ENCODE peak calls at places on chromosomes 1 and 21, in five cellular contexts. One of them, this sample, is unnamed.

GRCh38 chr21:45013271-45013841 is 61.0 kb upstream of the ADARB1 start:
- DNase-seq in H1: no peak
- DNase-seq in H9: peak
- DNase-seq in trophoblast cell: no peak
- DNase-seq in mesendoderm: peak
- DNase-seq in this sample: no peak

GRCh38 chr1:147515046-147515869 is 26.0 kb upstream of the BCL9 start:
- DNase-seq in H9: peak
- DNase-seq in trophoblast cell: peak
- DNase-seq in mesendoderm: peak
- DNase-seq in H1: no peak
- DNase-seq in this sample: peak

GRCh38 chr21:35927262-35927661 is 133.1 kb downstream of the SETD4 start:
- DNase-seq in mesendoderm: no peak
- DNase-seq in H9: no peak
- DNase-seq in H1: no peak
- DNase-seq in trophoblast cell: no peak
- DNase-seq in this sample: no peak

GRCh38 chr21:28699591-28700259 is 293.0 kb downstream of the LTN1 start:
- DNase-seq in mesendoderm: no peak
- DNase-seq in H9: no peak
- DNase-seq in H1: no peak
- DNase-seq in trophoblast cell: no peak
- DNase-seq in this sample: no peak

GRCh38 chr21:16535100-16535418 is 805.3 kb downstream of the USP25 start:
- DNase-seq in trophoblast cell: no peak
- DNase-seq in mesendoderm: no peak
- DNase-seq in H1: no peak
- DNase-seq in H9: no peak
- DNase-seq in this sample: peak

GRCh38 chr21:15132781-15133180 is 68.0 kb upstream of the NRIP1 start:
- DNase-seq in mesendoderm: no peak
- DNase-seq in trophoblast cell: peak
- DNase-seq in H9: no peak
- DNase-seq in H1: no peak
- DNase-seq in this sample: no peak

GRCh38 chr21:33855190-33855589 is 60.4 kb downstream of the ATP5PO start:
- DNase-seq in H9: peak
- DNase-seq in mesendoderm: peak
- DNase-seq in trophoblast cell: no peak
- DNase-seq in H1: no peak
- DNase-seq in this sample: no peak

GRCh38 chr1:220344745-220345144 is 72.5 kb upstream of the RAB3GAP2 start:
- DNase-seq in H1: no peak
- DNase-seq in H9: no peak
- DNase-seq in mesendoderm: no peak
- DNase-seq in trophoblast cell: no peak
- DNase-seq in this sample: no peak

GRCh38 chr21:14300074-14300473 is 82.9 kb downstream of the HSPA13 start:
- DNase-seq in H9: no peak
- DNase-seq in H1: no peak
- DNase-seq in mesendoderm: no peak
- DNase-seq in trophoblast cell: no peak
- DNase-seq in this sample: no peak

GRCh38 chr1:23613191-23614126 is 54.2 kb upstream of the ID3 start:
- DNase-seq in mesendoderm: no peak
- DNase-seq in trophoblast cell: no peak
- DNase-seq in H9: no peak
- DNase-seq in H1: no peak
- DNase-seq in this sample: no peak

GRCh38 chr1:28235746-28236655 is at the start of gene ATP5IF1:
- DNase-seq in mesendoderm: peak
- DNase-seq in H9: peak
- DNase-seq in trophoblast cell: peak
- DNase-seq in H1: peak
- DNase-seq in this sample: peak

DNA sequence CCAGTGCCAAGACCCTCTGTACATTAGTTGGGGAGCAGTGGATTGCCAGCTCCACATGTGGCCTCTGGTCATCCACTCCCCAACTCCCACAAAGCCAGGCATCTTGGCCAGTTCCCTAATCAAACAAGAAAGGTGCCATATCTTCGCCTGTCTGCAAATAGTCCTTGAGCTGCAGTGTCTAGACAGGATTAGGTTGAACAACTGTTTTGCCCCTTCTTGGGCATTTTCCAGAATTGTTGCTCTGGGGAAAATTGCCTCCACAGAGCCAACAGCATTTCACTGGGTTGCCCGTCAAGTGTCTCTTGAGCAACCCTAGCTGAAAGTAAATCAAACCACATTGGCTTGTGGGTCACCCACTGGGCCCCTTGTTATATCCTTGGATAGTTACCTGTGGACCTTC is 109.3 kb downstream of the GDAP2 start:
- DNase-seq in mesendoderm: no peak
- DNase-seq in H1: no peak
- DNase-seq in trophoblast cell: no peak
- DNase-seq in H9: no peak
- DNase-seq in this sample: no peak
- H2BK120ac ChIP-seq in mesendoderm: no peak
- H2BK120ac ChIP-seq in H1: no peak
- H2BK120ac ChIP-seq in trophoblast cell: no peak
- H2BK120ac ChIP-seq in H9: no peak
- H2BK120ac ChIP-seq in this sample: peak

DNA sequence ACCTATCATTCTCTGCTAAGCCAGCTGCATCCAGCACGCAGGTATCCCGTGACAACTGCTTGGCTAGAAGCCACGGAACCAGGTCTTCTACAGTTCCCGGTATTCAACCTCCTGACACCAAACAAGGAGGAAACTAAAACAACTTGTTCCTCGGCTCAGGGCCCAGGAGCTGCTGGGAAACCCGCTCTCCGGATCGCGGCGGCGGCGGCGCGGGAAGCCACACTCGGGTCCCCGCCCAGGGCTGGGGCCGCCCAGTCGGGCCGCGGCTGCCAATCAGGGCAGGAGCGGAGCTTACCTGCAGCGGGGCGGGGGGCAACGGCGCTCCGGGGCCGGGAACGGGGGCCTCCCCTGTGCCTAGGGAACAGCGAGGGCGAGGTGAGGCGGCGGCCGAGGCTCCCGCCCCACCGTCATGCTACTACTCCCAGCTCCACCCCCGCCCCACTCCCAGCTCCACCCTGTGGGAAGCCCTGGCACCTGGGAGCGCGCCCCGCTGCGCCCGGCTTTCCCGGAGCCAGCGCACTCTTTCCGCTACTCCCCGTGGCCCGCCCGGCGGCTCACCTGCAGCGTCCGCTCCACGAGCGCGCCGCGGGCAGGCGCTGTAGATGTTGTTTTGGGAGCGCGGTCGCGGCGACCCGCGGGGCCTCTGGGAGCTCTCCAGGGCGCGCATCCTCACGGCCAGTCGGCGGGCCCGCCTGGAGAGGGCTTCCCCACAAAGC is 12.1 kb downstream of the IL24 start:
- DNase-seq in H9: peak
- DNase-seq in H1: no peak
- DNase-seq in mesendoderm: peak
- DNase-seq in trophoblast cell: peak
- DNase-seq in this sample: no peak
- H2BK120ac ChIP-seq in H9: no peak
- H2BK120ac ChIP-seq in H1: no peak
- H2BK120ac ChIP-seq in mesendoderm: no peak
- H2BK120ac ChIP-seq in trophoblast cell: no peak
- H2BK120ac ChIP-seq in this sample: peak

GRCh38 chr1:59025201-59025600 is 241.4 kb upstream of the JUN start:
- DNase-seq in mesendoderm: no peak
- DNase-seq in H1: no peak
- DNase-seq in H9: no peak
- DNase-seq in trophoblast cell: no peak
- DNase-seq in this sample: peak
- H2BK120ac ChIP-seq in mesendoderm: no peak
- H2BK120ac ChIP-seq in H1: no peak
- H2BK120ac ChIP-seq in H9: no peak
- H2BK120ac ChIP-seq in trophoblast cell: no peak
- H2BK120ac ChIP-seq in this sample: peak

DNA sequence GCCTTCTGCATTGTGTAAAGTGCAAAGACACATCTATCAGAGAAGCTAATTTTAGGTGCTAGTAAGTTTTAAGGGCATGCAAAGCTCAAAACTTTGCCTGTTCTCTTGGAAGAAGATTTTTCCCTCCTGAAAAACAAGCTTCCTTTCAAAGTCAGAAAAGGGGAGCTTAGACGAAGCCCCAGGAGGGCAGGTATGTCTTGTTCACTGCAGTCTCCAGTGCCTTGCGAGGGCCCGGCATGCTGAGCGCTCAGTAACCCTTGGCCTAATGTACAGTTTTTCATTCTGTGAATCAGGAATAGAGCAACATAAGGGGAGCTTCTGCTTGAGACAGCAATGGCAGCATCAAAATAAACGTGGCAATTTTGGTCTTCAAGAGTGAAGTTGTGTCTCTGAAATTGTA is 35.0 kb downstream of the GALNT2 start:
- DNase-seq in H9: no peak
- DNase-seq in mesendoderm: no peak
- DNase-seq in trophoblast cell: no peak
- DNase-seq in H1: no peak
- DNase-seq in this sample: no peak
- H2BK120ac ChIP-seq in H9: no peak
- H2BK120ac ChIP-seq in mesendoderm: no peak
- H2BK120ac ChIP-seq in trophoblast cell: no peak
- H2BK120ac ChIP-seq in H1: no peak
- H2BK120ac ChIP-seq in this sample: no peak

GRCh38 chr1:226355016-226355415 is 46.1 kb upstream of the LIN9 start:
- DNase-seq in H1: no peak
- DNase-seq in H9: no peak
- DNase-seq in trophoblast cell: no peak
- DNase-seq in mesendoderm: no peak
- DNase-seq in this sample: no peak
- H2BK120ac ChIP-seq in H1: no peak
- H2BK120ac ChIP-seq in H9: no peak
- H2BK120ac ChIP-seq in trophoblast cell: no peak
- H2BK120ac ChIP-seq in mesendoderm: no peak
- H2BK120ac ChIP-seq in this sample: no peak

GRCh38 chr1:185853739-185854138 is 119.5 kb downstream of the HMCN1 start:
- DNase-seq in H9: no peak
- DNase-seq in mesendoderm: no peak
- DNase-seq in H1: no peak
- DNase-seq in trophoblast cell: peak
- DNase-seq in this sample: peak
- H2BK120ac ChIP-seq in H9: no peak
- H2BK120ac ChIP-seq in mesendoderm: no peak
- H2BK120ac ChIP-seq in H1: no peak
- H2BK120ac ChIP-seq in trophoblast cell: no peak
- H2BK120ac ChIP-seq in this sample: peak

DNA sequence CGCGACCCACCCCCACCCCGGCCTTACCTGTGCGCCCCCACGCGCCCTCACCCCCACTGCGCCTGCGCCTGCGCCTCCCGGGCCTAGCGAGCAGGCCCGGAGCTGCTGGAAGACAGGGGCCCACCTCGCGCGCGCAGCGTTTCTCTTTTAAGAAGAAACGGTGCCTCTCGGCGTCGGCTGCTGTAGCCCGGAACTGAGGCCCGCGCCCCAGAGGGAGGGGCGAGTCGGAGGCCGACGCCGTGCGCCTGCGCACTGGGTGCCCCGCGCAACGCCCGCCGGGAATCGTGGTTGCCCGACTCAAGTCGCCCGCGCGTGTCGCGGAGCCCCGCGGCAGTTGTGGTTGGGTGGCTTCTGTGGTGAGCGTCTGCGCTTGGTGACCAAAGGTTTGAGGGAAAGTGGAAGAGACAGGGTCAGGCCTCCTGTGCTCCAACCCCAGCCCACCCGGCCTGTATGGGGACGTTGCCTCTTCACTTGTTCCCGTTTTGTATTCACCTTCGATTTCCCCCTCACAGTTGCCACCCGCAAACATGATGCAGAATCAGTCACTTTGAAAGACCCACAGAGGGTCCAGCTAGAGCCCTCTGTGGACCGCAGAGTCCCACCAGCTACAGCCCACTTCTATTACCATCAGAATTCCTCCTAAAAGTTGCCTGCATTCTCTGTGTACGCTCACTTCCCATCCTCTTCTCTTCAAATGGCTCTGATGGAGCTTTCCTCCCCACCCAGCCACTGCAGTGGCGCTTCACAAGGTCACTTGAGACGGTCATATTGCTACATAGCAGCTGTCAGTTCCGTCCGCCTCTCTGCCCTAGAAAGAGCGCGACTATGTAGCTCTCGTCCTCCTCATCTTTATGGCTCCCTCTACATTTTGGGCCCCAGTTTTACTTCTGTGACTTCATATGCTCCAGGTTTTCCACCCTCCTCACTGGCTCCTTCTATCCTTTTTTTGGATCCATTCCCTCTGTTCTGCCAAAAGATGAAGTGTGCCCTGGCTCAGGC is at the start of gene ZNF692:
- DNase-seq in mesendoderm: peak
- DNase-seq in H1: peak
- DNase-seq in H9: peak
- DNase-seq in trophoblast cell: peak
- DNase-seq in this sample: peak
- H2BK120ac ChIP-seq in mesendoderm: no peak
- H2BK120ac ChIP-seq in H1: no peak
- H2BK120ac ChIP-seq in H9: no peak
- H2BK120ac ChIP-seq in trophoblast cell: peak
- H2BK120ac ChIP-seq in this sample: peak

DNA sequence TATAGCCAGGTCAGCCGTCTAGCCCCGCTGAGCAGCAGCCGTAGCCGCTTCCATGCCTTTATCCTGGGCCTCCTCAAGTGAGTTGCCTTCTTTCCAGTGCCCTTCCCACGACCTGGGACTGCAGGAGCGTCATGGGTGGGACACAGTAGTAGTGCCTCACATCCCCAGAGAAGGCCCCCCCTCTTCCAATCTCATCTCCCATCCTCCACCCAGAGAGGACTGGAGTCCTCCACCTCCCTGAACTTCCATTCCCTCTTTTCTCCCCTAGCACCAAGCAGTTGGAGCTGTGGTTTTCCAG is 4.9 kb downstream of the RUSC1 start:
- DNase-seq in H9: no peak
- DNase-seq in mesendoderm: no peak
- DNase-seq in trophoblast cell: no peak
- DNase-seq in H1: no peak
- DNase-seq in this sample: no peak
- H2BK120ac ChIP-seq in H9: no peak
- H2BK120ac ChIP-seq in mesendoderm: no peak
- H2BK120ac ChIP-seq in trophoblast cell: no peak
- H2BK120ac ChIP-seq in H1: no peak
- H2BK120ac ChIP-seq in this sample: no peak

GRCh38 chr1:7223334-7224080 is 438.3 kb downstream of the CAMTA1 start:
- DNase-seq in mesendoderm: no peak
- DNase-seq in trophoblast cell: no peak
- DNase-seq in H9: no peak
- DNase-seq in H1: no peak
- DNase-seq in this sample: peak
- H2BK120ac ChIP-seq in mesendoderm: no peak
- H2BK120ac ChIP-seq in trophoblast cell: no peak
- H2BK120ac ChIP-seq in H9: no peak
- H2BK120ac ChIP-seq in H1: no peak
- H2BK120ac ChIP-seq in this sample: peak

GRCh38 chr1:17465186-17465585 is 25.7 kb upstream of the RCC2 start:
- DNase-seq in trophoblast cell: no peak
- DNase-seq in mesendoderm: no peak
- DNase-seq in H1: no peak
- DNase-seq in H9: no peak
- DNase-seq in this sample: no peak
- H2BK120ac ChIP-seq in trophoblast cell: no peak
- H2BK120ac ChIP-seq in mesendoderm: no peak
- H2BK120ac ChIP-seq in H1: no peak
- H2BK120ac ChIP-seq in H9: no peak
- H2BK120ac ChIP-seq in this sample: no peak